ENCODE peak calls at places on chromosomes 5 and 9, in nine cellular contexts. T is substantia nigra; L is EL; S is stimulated activated CD8-positive, alpha-beta memory T cell treated with anti-CD3 and anti-CD28 coated beads, Interleukin-15, amount 100 ng/mL, for 1 hour; W is DMS79 treated with DMSO at 0.1 percent for 48 hours; Z is kidney tubule cell; D is NCI-H1417; Q is lung; I is NCI-H345. J is an unnamed sample.

GRCh38 chr9:12775963-12776774 is 1.3 kb downstream of the LURAP1L start:
- DNase-seq in T (peak), L (peak), S (no peak), W (peak), Z (peak), D (peak), Q (peak), I (peak), J (no peak)

GRCh38 chr5:82584631-82585030 is 306.5 kb upstream of the RPS23 start:
- DNase-seq in T (peak), L (no peak), S (no peak), W (no peak), Z (no peak), D (no peak), Q (no peak), I (no peak), J (no peak)

GRCh38 chr5:135075621-135076585 is 41.9 kb upstream of the PITX1 start:
- DNase-seq in T (no peak), L (no peak), S (no peak), W (no peak), Z (no peak), D (peak), Q (no peak), I (peak), J (no peak)

GRCh38 chr5:133373121-133373870 is 239.0 kb downstream of the FSTL4 start:
- DNase-seq in T (no peak), L (no peak), S (no peak), W (no peak), Z (peak), D (no peak), Q (no peak), I (no peak), J (no peak)

GRCh38 chr5:5979362-5979760 is 399.0 kb downstream of the MED10 start:
- DNase-seq in T (no peak), L (no peak), S (no peak), W (no peak), Z (peak), D (no peak), Q (no peak), I (no peak), J (no peak)

GRCh38 chr5:75320341-75320740 is 16.7 kb upstream of the HMGCR start:
- DNase-seq in T (no peak), L (no peak), S (no peak), W (no peak), Z (no peak), D (no peak), Q (no peak), I (no peak), J (no peak)

GRCh38 chr9:105082843-105083242 is 154.9 kb upstream of the ABCA1 start:
- DNase-seq in T (no peak), L (no peak), S (no peak), W (no peak), Z (no peak), D (no peak), Q (no peak), I (no peak), J (no peak)

GRCh38 chr5:152077-152476 is 39.2 kb upstream of the LRRC14B start:
- DNase-seq in T (no peak), L (no peak), S (no peak), W (no peak), Z (no peak), D (no peak), Q (no peak), I (no peak), J (no peak)

GRCh38 chr5:139640432-139641115 is 7.6 kb upstream of the CXXC5 start:
- DNase-seq in T (no peak), L (no peak), S (no peak), W (no peak), Z (no peak), D (no peak), Q (no peak), I (no peak), J (no peak)

GRCh38 chr9:127627494-127627855 is 15.4 kb downstream of the STXBP1 start:
- DNase-seq in T (no peak), L (no peak), S (no peak), W (no peak), Z (no peak), D (no peak), Q (no peak), I (no peak), J (no peak)

GRCh38 chr5:149584106-149584505 is 2.8 kb downstream of the ARHGEF37 start:
- DNase-seq in T (no peak), L (no peak), S (no peak), W (no peak), Z (no peak), D (peak), Q (no peak), I (no peak), J (no peak)

GRCh38 chr5:34854459-34855174 is 15.7 kb downstream of the TTC23L start:
- DNase-seq in T (no peak), L (no peak), S (no peak), W (peak), Z (peak), D (peak), Q (no peak), I (peak), J (no peak)

GRCh38 chr5:68433921-68434879 is 218.6 kb downstream of the PIK3R1 start:
- DNase-seq in T (peak), L (peak), S (peak), W (no peak), Z (peak), D (no peak), Q (peak), I (no peak), J (peak)

GRCh38 chr5:81513982-81514381 is 120.0 kb upstream of the ACOT12 start:
- DNase-seq in T (no peak), L (no peak), S (no peak), W (no peak), Z (peak), D (peak), Q (no peak), I (no peak), J (no peak)

GRCh38 chr9:137295313-137296213 is 6.5 kb downstream of the NRARP start:
- DNase-seq in T (no peak), L (no peak), S (no peak), W (no peak), Z (peak), D (peak), Q (no peak), I (no peak), J (peak)

GRCh38 chr5:160787247-160787646 is 64.8 kb downstream of the ATP10B start:
- DNase-seq in T (no peak), L (no peak), S (no peak), W (no peak), Z (peak), D (peak), Q (no peak), I (peak), J (no peak)

GRCh38 chr5:36150676-36151433 is 832 bp downstream of the LMBRD2 start:
- DNase-seq in T (no peak), L (peak), S (no peak), W (peak), Z (peak), D (peak), Q (no peak), I (peak), J (peak)

GRCh38 chr9:95506438-95506691 is 10.4 kb downstream of the PTCH1 start:
- DNase-seq in T (no peak), L (peak), S (no peak), W (no peak), Z (peak), D (peak), Q (no peak), I (peak), J (no peak)

GRCh38 chr5:59766394-59766793 is 127.1 kb downstream of the PDE4D start:
- DNase-seq in T (no peak), L (no peak), S (no peak), W (no peak), Z (no peak), D (peak), Q (no peak), I (peak), J (no peak)

GRCh38 chr5:151695464-151695863 is 8.7 kb upstream of the SPARC start:
- DNase-seq in T (no peak), L (no peak), S (no peak), W (no peak), Z (no peak), D (no peak), Q (no peak), I (no peak), J (no peak)

GRCh38 chr5:74212336-74212735 is 428.2 kb downstream of the ENC1 start:
- DNase-seq in T (no peak), L (peak), S (no peak), W (no peak), Z (peak), D (no peak), Q (no peak), I (no peak), J (no peak)

GRCh38 chr9:4062966-4063365 is 236.9 kb downstream of the GLIS3 start:
- DNase-seq in T (no peak), L (no peak), S (no peak), W (no peak), Z (no peak), D (no peak), Q (no peak), I (no peak), J (no peak)

GRCh38 chr5:155953335-155953734 is 373.6 kb upstream of the SGCD start:
- DNase-seq in T (no peak), L (no peak), S (no peak), W (no peak), Z (peak), D (peak), Q (no peak), I (no peak), J (no peak)

GRCh38 chr9:95626885-95627558 is 110.3 kb upstream of the PTCH1 start:
- DNase-seq in T (no peak), L (peak), S (no peak), W (no peak), Z (peak), D (peak), Q (no peak), I (no peak), J (peak)

GRCh38 chr9:99433555-99433954 is 211.5 kb downstream of the SEC61B start:
- DNase-seq in T (no peak), L (peak), S (peak), W (no peak), Z (peak), D (no peak), Q (peak), I (no peak), J (peak)

GRCh38 chr5:103582364-103582763 is 19.8 kb upstream of the NUDT12 start:
- DNase-seq in T (no peak), L (peak), S (no peak), W (peak), Z (peak), D (peak), Q (no peak), I (peak), J (no peak)

GRCh38 chr9:98342103-98342818 is 86.8 kb upstream of the TBC1D2 start:
- DNase-seq in T (no peak), L (no peak), S (no peak), W (no peak), Z (no peak), D (no peak), Q (no peak), I (no peak), J (no peak)

J was measured in activated T-helper 9 cell treated with anti-CD3 and anti-CD28 coated beads, Interleukin-2, amount 50 U/mL, for 16 hours.